ENCODE peak calls at places on chromosome 6, in four cellular contexts. K, S, Z and T are unnamed samples. For H3K36me3, the result is how much of the 10 kb centered on the place peaks cover.

GRCh38 chr6:162336359-162336758 is 391.2 kb downstream of the PRKN start:
- DNase-seq in K (no peak), S (no peak), Z (no peak), T (no peak)

GRCh38 chr6:3455121-3455489 is 1.7 kb downstream of the SLC22A23 start:
- DNase-seq in S (no peak), K (no peak), Z (no peak), T (no peak)

GRCh38 chr6:28880894-28881780 is 42.6 kb downstream of the TRIM27 start:
- DNase-seq in Z (peak), S (peak), K (no peak), T (peak)

GRCh38 chr6:63997727-63998126 is 362.1 kb downstream of the PHF3 start:
- DNase-seq in K (no peak), S (no peak), Z (no peak), T (no peak)

GRCh38 chr6:118283759-118284158 is 264.3 kb upstream of the PLN start:
- DNase-seq in Z (peak), S (peak), K (no peak), T (peak)

GRCh38 chr6:153104220-153104619 is 26.9 kb downstream of the RGS17 start:
- DNase-seq in K (no peak), Z (peak), S (no peak), T (no peak)

GRCh38 chr6:108115598-108116058 is 41.1 kb upstream of the OSTM1 start:
- DNase-seq in S (peak), K (no peak), Z (peak), T (no peak)

GRCh38 chr6:162262466-162263196 is 464.9 kb downstream of the PRKN start:
- DNase-seq in Z (no peak), S (no peak), K (no peak), T (no peak)

GRCh38 chr6:116157391-116157790 is 31.5 kb upstream of the COL10A1 start:
- DNase-seq in Z (no peak), S (no peak), K (no peak), T (no peak)

GRCh38 chr6:111033628-111034289 is 51.9 kb downstream of the RPF2 start:
- DNase-seq in Z (no peak), S (no peak), K (no peak), T (no peak)

GRCh38 chr6:144756469-144756868 is 471.3 kb downstream of the UTRN start:
- DNase-seq in Z (no peak), K (no peak), S (no peak), T (no peak)

GRCh38 chr6:94751641-94752329 is 825.5 kb upstream of the MANEA start:
- DNase-seq in Z (peak), S (no peak), K (peak), T (peak)

GRCh38 chr6:143556529-143556928 is 45.0 kb upstream of the FUCA2 start:
- DNase-seq in Z (peak), K (no peak), S (no peak), T (no peak)

GRCh38 chr6:45422541-45423110 is 44.9 kb upstream of the SUPT3H start:
- DNase-seq in S (peak), Z (peak), K (no peak), T (peak)

GRCh38 chr6:154766288-154766687 is 33.1 kb downstream of the SCAF8 start:
- DNase-seq in Z (no peak), S (no peak), K (no peak), T (no peak)

GRCh38 chr6:16236009-16236501 is 2.3 kb upstream of the GMPR start:
- DNase-seq in Z (no peak), K (no peak), S (no peak), T (no peak)
- H2AFZ ChIP-seq in Z (peak), K (no peak), S (no peak), T (no peak)

GRCh38 chr6:168948990-168949531 is 304.6 kb downstream of the THBS2 start:
- DNase-seq in Z (no peak), S (no peak), K (no peak), T (no peak)
- H3K9ac ChIP-seq in Z (no peak), S (no peak), K (no peak), T (no peak)

GRCh38 chr6:158834675-158835385 is 15.7 kb upstream of the EZR start:
- DNase-seq in Z (no peak), K (no peak), S (no peak), T (no peak)

GRCh38 chr6:158828807-158829206 is 9.6 kb upstream of the EZR start:
- DNase-seq in K (no peak), Z (no peak), S (no peak), T (no peak)

GRCh38 chr6:158831571-158831970 is 12.4 kb upstream of the EZR start:
- DNase-seq in S (no peak), K (no peak), Z (no peak), T (no peak)

GRCh38 chr6:158826819-158827501 is 7.8 kb upstream of the EZR start:
- DNase-seq in K (no peak), Z (no peak), S (no peak), T (peak)

GRCh38 chr6:158830736-158831135 is 11.6 kb upstream of the EZR start:
- DNase-seq in Z (no peak), K (no peak), S (no peak), T (no peak)
- H3K36me3 ChIP-seq in Z (under half), K (under half), S (under half), T (under half)

GRCh38 chr6:86357877-86358276 is 579.5 kb upstream of the HTR1E start:
- DNase-seq in S (peak), K (no peak), Z (no peak), T (no peak)
- H2AFZ ChIP-seq in S (no peak), K (no peak), Z (no peak), T (no peak)

GRCh38 chr6:79631800-79632172 is 657 bp downstream of the SH3BGRL2 start:
- DNase-seq in S (no peak), Z (peak), K (no peak), T (no peak)

GRCh38 chr6:79630883-79631799 is at the start of gene SH3BGRL2:
- DNase-seq in Z (peak), K (no peak), S (peak), T (peak)

GRCh38 chr6:79628466-79629288 is 2.5 kb upstream of the SH3BGRL2 start:
- DNase-seq in S (no peak), K (no peak), Z (no peak), T (no peak)

GRCh38 chr6:79632580-79632979 is 1.5 kb downstream of the SH3BGRL2 start:
- DNase-seq in Z (no peak), K (no peak), S (no peak), T (no peak)

GRCh38 chr6:79630400-79630882 is 688 bp upstream of the SH3BGRL2 start:
- DNase-seq in S (no peak), Z (no peak), K (no peak), T (no peak)
- H3K9ac ChIP-seq in S (no peak), Z (no peak), K (no peak), T (no peak)

DNA sequence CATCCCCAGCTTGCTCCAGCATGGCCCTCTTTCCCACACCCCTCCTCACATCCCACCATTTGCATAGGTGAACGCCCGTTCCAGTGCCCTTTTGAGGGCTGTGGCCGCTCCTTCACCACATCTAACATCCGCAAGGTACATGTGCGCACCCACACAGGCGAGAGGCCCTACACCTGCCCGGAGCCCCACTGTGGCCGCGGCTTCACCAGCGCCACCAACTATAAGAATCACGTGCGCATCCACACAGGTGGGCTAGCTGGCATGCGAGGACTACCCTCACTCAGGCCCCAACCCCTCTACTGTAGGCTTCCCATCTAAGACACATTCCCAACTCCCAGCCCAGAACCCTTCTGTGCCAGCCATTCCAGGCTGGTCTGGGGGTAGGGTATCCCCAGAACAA is 6.1 kb upstream of the DEF6 start:
- DNase-seq in S (no peak), K (no peak), Z (no peak), T (no peak)
- H3K36me3 ChIP-seq in S (half or more), K (under half), Z (under half), T (under half)

DNA sequence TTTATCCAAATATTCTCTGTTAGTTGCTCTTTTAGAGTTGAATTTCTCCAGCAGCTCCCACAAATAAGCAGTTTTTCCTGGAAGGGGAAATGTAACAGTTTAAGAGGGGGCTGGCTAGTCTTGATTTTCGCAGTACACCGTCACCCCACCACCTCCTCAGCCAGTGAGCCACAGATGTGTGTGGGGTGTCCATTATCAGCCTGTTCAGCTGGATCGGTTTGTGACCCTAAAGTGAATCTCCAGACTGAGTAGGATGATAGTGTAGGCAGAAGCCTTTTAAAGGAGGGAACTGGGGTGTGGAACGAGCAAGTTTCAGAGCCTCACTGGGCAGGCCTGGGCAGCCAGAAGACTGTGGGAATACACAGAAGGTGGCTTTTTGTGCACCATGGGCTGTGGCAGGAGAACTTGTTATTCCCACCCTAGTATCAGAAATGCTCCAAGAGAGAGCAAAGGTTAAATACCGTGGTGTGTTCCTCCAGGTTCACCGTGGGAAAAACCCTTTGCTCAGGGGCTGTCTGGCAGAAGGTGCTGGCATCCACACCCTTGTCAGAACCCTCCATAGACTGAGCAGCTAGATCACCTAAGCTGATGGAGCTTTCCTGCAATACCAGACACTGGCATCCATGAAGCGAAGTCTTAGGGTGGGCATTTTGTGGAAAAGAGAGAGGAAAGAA is 230.9 kb upstream of the MOCS1 start:
- DNase-seq in S (no peak), K (no peak), Z (no peak), T (no peak)
- H2AFZ ChIP-seq in S (no peak), K (no peak), Z (no peak), T (no peak)